ENCODE peak calls at places on chromosomes 12 and 14, in five cellular contexts. One of them, this sample, is unnamed.
A peak's percentile ranks its signal among the peaks of the same experiment; 100 is the strongest.

GRCh38 chr14:106547735-106548550 is 1021.6 kb downstream of the TMEM121 start:
- DNase-seq in fibroblast of the aortic adventitia: no peak
- DNase-seq in heart left ventricle: no peak
- DNase-seq in AG09309: no peak
- DNase-seq in lung: no peak
- DNase-seq in this sample: no peak

GRCh38 chr12:58491296-58491695 is 429.0 kb downstream of the LRIG3 start:
- DNase-seq in fibroblast of the aortic adventitia: peak; percentile 53
- DNase-seq in heart left ventricle: no peak
- DNase-seq in AG09309: no peak
- DNase-seq in lung: no peak
- DNase-seq in this sample: peak; percentile 30

GRCh38 chr14:77059276-77059934 is 30.9 kb upstream of the IRF2BPL start:
- DNase-seq in fibroblast of the aortic adventitia: peak; percentile 87
- DNase-seq in heart left ventricle: peak; percentile 38
- DNase-seq in AG09309: peak; percentile 77
- DNase-seq in lung: no peak
- DNase-seq in this sample: peak; percentile 67

GRCh38 chr12:92759634-92760268 is 57.0 kb downstream of the PLEKHG7 start:
- DNase-seq in fibroblast of the aortic adventitia: peak; percentile 93
- DNase-seq in heart left ventricle: no peak
- DNase-seq in AG09309: peak; percentile 79
- DNase-seq in lung: no peak
- DNase-seq in this sample: peak; percentile 79

GRCh38 chr12:3905664-3906063 is 32.5 kb upstream of the PARP11 start:
- DNase-seq in fibroblast of the aortic adventitia: no peak
- DNase-seq in heart left ventricle: no peak
- DNase-seq in AG09309: no peak
- DNase-seq in lung: no peak
- DNase-seq in this sample: no peak

GRCh38 chr14:20429801-20430669 is 5.9 kb downstream of the KLHL33 start:
- DNase-seq in fibroblast of the aortic adventitia: no peak
- DNase-seq in heart left ventricle: peak; percentile 18
- DNase-seq in AG09309: no peak
- DNase-seq in lung: peak; percentile 54
- DNase-seq in this sample: no peak

GRCh38 chr14:58772061-58772604 is 134.4 kb downstream of the DACT1 start:
- DNase-seq in fibroblast of the aortic adventitia: no peak
- DNase-seq in heart left ventricle: no peak
- DNase-seq in AG09309: no peak
- DNase-seq in lung: no peak
- DNase-seq in this sample: no peak

GRCh38 chr14:23056257-23056955 is 914 bp downstream of the CDH24 start:
- DNase-seq in fibroblast of the aortic adventitia: peak; percentile 51
- DNase-seq in heart left ventricle: no peak
- DNase-seq in AG09309: no peak
- DNase-seq in lung: peak; percentile 60
- DNase-seq in this sample: no peak

GRCh38 chr12:93664573-93665138 is 12.5 kb upstream of the CRADD start:
- DNase-seq in fibroblast of the aortic adventitia: peak; percentile 27
- DNase-seq in heart left ventricle: no peak
- DNase-seq in AG09309: no peak
- DNase-seq in lung: no peak
- DNase-seq in this sample: no peak

GRCh38 chr14:22071001-22071400 is 397.4 kb upstream of the OR4E1 start:
- DNase-seq in fibroblast of the aortic adventitia: no peak
- DNase-seq in heart left ventricle: no peak
- DNase-seq in AG09309: no peak
- DNase-seq in lung: no peak
- DNase-seq in this sample: no peak

GRCh38 chr14:23124337-23124954 is 5.4 kb upstream of the CEBPE start:
- DNase-seq in fibroblast of the aortic adventitia: no peak
- DNase-seq in heart left ventricle: no peak
- DNase-seq in AG09309: no peak
- DNase-seq in lung: no peak
- DNase-seq in this sample: no peak

GRCh38 chr12:104182144-104182543 is 33.4 kb upstream of the TXNRD1 start:
- DNase-seq in fibroblast of the aortic adventitia: peak; percentile 99
- DNase-seq in heart left ventricle: peak; percentile 22
- DNase-seq in AG09309: peak; percentile 89
- DNase-seq in lung: peak; percentile 57
- DNase-seq in this sample: no peak

GRCh38 chr12:110577717-110578521 is 5.2 kb downstream of the PPTC7 start:
- DNase-seq in fibroblast of the aortic adventitia: peak; percentile 89
- DNase-seq in heart left ventricle: no peak
- DNase-seq in AG09309: peak; percentile 61
- DNase-seq in lung: no peak
- DNase-seq in this sample: no peak

GRCh38 chr12:56900583-56900982 is 33.6 kb downstream of the SDR9C7 start:
- DNase-seq in fibroblast of the aortic adventitia: peak; percentile 17
- DNase-seq in heart left ventricle: no peak
- DNase-seq in AG09309: no peak
- DNase-seq in lung: no peak
- DNase-seq in this sample: no peak

GRCh38 chr12:101670007-101670671 is 27.3 kb upstream of the CHPT1 start:
- DNase-seq in fibroblast of the aortic adventitia: peak; percentile 52
- DNase-seq in heart left ventricle: no peak
- DNase-seq in AG09309: peak; percentile 29
- DNase-seq in lung: peak; percentile 35
- DNase-seq in this sample: peak; percentile 12

GRCh38 chr14:87896393-87897380 is 96.3 kb downstream of the GALC start:
- DNase-seq in fibroblast of the aortic adventitia: peak; percentile 80
- DNase-seq in heart left ventricle: no peak
- DNase-seq in AG09309: no peak
- DNase-seq in lung: no peak
- DNase-seq in this sample: peak; percentile 9

GRCh38 chr14:21825147-21825743 is 151.6 kb upstream of the OR4E1 start:
- DNase-seq in fibroblast of the aortic adventitia: no peak
- DNase-seq in heart left ventricle: no peak
- DNase-seq in AG09309: no peak
- DNase-seq in lung: no peak
- DNase-seq in this sample: no peak

GRCh38 chr14:96863986-96864330 is 66.8 kb downstream of the VRK1 start:
- DNase-seq in fibroblast of the aortic adventitia: no peak
- DNase-seq in heart left ventricle: no peak
- DNase-seq in AG09309: no peak
- DNase-seq in lung: no peak
- DNase-seq in this sample: no peak

GRCh38 chr14:102279688-102280348 is 25.1 kb downstream of the MOK start:
- DNase-seq in fibroblast of the aortic adventitia: peak; percentile 99
- DNase-seq in heart left ventricle: no peak
- DNase-seq in AG09309: peak; percentile 100
- DNase-seq in lung: peak; percentile 35
- DNase-seq in this sample: peak; percentile 81

GRCh38 chr12:46372131-46372851 is at the start of gene SLC38A2:
- DNase-seq in fibroblast of the aortic adventitia: peak; percentile 92
- DNase-seq in heart left ventricle: peak; percentile 98
- DNase-seq in AG09309: peak; percentile 70
- DNase-seq in lung: peak; percentile 97
- DNase-seq in this sample: no peak

GRCh38 chr12:27048822-27049752 is 26.7 kb downstream of the MED21 start:
- DNase-seq in fibroblast of the aortic adventitia: peak; percentile 77
- DNase-seq in heart left ventricle: no peak
- DNase-seq in AG09309: no peak
- DNase-seq in lung: no peak
- DNase-seq in this sample: peak; percentile 91

GRCh38 chr12:2596441-2596840 is 198.3 kb upstream of the FKBP4 start:
- DNase-seq in fibroblast of the aortic adventitia: no peak
- DNase-seq in heart left ventricle: no peak
- DNase-seq in AG09309: no peak
- DNase-seq in lung: no peak
- DNase-seq in this sample: no peak

GRCh38 chr14:35337074-35337556 is 44.9 kb downstream of the PSMA6 start:
- DNase-seq in fibroblast of the aortic adventitia: no peak
- DNase-seq in heart left ventricle: no peak
- DNase-seq in AG09309: no peak
- DNase-seq in lung: no peak
- DNase-seq in this sample: no peak

GRCh38 chr14:103628684-103629502 is at the start of gene KLC1:
- DNase-seq in fibroblast of the aortic adventitia: peak; percentile 57
- DNase-seq in heart left ventricle: peak; percentile 91
- DNase-seq in AG09309: no peak
- DNase-seq in lung: peak; percentile 83
- DNase-seq in this sample: no peak
- TF ChIP-seq CTCF in fibroblast of the aortic adventitia: no peak
- TF ChIP-seq CTCF in heart left ventricle: no peak
- TF ChIP-seq CTCF in AG09309: no peak
- TF ChIP-seq CTCF in lung: no peak
- TF ChIP-seq CTCF in this sample: no peak

GRCh38 chr12:124684496-124684895 is 117.1 kb upstream of the NCOR2 start:
- DNase-seq in fibroblast of the aortic adventitia: no peak
- DNase-seq in heart left ventricle: no peak
- DNase-seq in AG09309: no peak
- DNase-seq in lung: no peak
- DNase-seq in this sample: no peak
- H3K4me3 ChIP-seq in fibroblast of the aortic adventitia: peak overlapping the region; percentile 57
- H3K4me3 ChIP-seq in heart left ventricle: no peak overlapping the region
- H3K4me3 ChIP-seq in AG09309: peak overlapping the region; percentile 29
- H3K4me3 ChIP-seq in lung: no peak overlapping the region
- H3K4me3 ChIP-seq in this sample: no peak overlapping the region

GRCh38 chr12:7638764-7639570 is 26.7 kb downstream of the APOBEC1 start:
- DNase-seq in fibroblast of the aortic adventitia: peak; percentile 88
- DNase-seq in heart left ventricle: peak; percentile 74
- DNase-seq in AG09309: peak; percentile 42
- DNase-seq in lung: peak; percentile 84
- DNase-seq in this sample: peak; percentile 21
- TF ChIP-seq CTCF in fibroblast of the aortic adventitia: peak; percentile 75
- TF ChIP-seq CTCF in heart left ventricle: peak; percentile 88
- TF ChIP-seq CTCF in AG09309: peak; percentile 72
- TF ChIP-seq CTCF in lung: peak; percentile 95
- TF ChIP-seq CTCF in this sample: peak; percentile 74

GRCh38 chr14:75361751-75362433 is 65.9 kb upstream of the JDP2 start:
- DNase-seq in fibroblast of the aortic adventitia: no peak
- DNase-seq in heart left ventricle: no peak
- DNase-seq in AG09309: no peak
- DNase-seq in lung: no peak
- DNase-seq in this sample: no peak

GRCh38 chr14:75363156-75363555 is 64.7 kb upstream of the JDP2 start:
- DNase-seq in fibroblast of the aortic adventitia: no peak
- DNase-seq in heart left ventricle: no peak
- DNase-seq in AG09309: no peak
- DNase-seq in lung: no peak
- DNase-seq in this sample: no peak

GRCh38 chr14:75369506-75369905 is 58.3 kb upstream of the JDP2 start:
- DNase-seq in fibroblast of the aortic adventitia: no peak
- DNase-seq in heart left ventricle: peak; percentile 18
- DNase-seq in AG09309: no peak
- DNase-seq in lung: no peak
- DNase-seq in this sample: no peak

GRCh38 chr14:75359098-75359497 is 68.7 kb upstream of the JDP2 start:
- DNase-seq in fibroblast of the aortic adventitia: no peak
- DNase-seq in heart left ventricle: no peak
- DNase-seq in AG09309: no peak
- DNase-seq in lung: no peak
- DNase-seq in this sample: no peak

GRCh38 chr14:75363570-75364227 is 64.1 kb upstream of the JDP2 start:
- DNase-seq in fibroblast of the aortic adventitia: peak; percentile 15
- DNase-seq in heart left ventricle: no peak
- DNase-seq in AG09309: no peak
- DNase-seq in lung: no peak
- DNase-seq in this sample: no peak
- H3K4me3 ChIP-seq in fibroblast of the aortic adventitia: no peak overlapping the region
- H3K4me3 ChIP-seq in heart left ventricle: no peak overlapping the region
- H3K4me3 ChIP-seq in AG09309: no peak overlapping the region
- H3K4me3 ChIP-seq in lung: no peak overlapping the region
- H3K4me3 ChIP-seq in this sample: no peak overlapping the region

GRCh38 chr12:48954781-48955501 is 2.3 kb downstream of the ARF3 start:
- DNase-seq in fibroblast of the aortic adventitia: no peak
- DNase-seq in heart left ventricle: no peak
- DNase-seq in AG09309: no peak
- DNase-seq in lung: no peak
- DNase-seq in this sample: no peak

GRCh38 chr12:48958049-48958388 is 732 bp upstream of the ARF3 start:
- DNase-seq in fibroblast of the aortic adventitia: no peak
- DNase-seq in heart left ventricle: no peak
- DNase-seq in AG09309: no peak
- DNase-seq in lung: no peak
- DNase-seq in this sample: no peak

GRCh38 chr12:48957141-48958048 is at the start of gene ARF3:
- DNase-seq in fibroblast of the aortic adventitia: peak; percentile 85
- DNase-seq in heart left ventricle: peak; percentile 95
- DNase-seq in AG09309: peak; percentile 69
- DNase-seq in lung: peak; percentile 96
- DNase-seq in this sample: peak; percentile 74

GRCh38 chr12:48954061-48954460 is 3.2 kb downstream of the ARF3 start:
- DNase-seq in fibroblast of the aortic adventitia: no peak
- DNase-seq in heart left ventricle: no peak
- DNase-seq in AG09309: no peak
- DNase-seq in lung: no peak
- DNase-seq in this sample: no peak

GRCh38 chr12:48956279-48957140 is 777 bp downstream of the ARF3 start:
- DNase-seq in fibroblast of the aortic adventitia: peak; percentile 96
- DNase-seq in heart left ventricle: peak; percentile 89
- DNase-seq in AG09309: peak; percentile 84
- DNase-seq in lung: peak; percentile 89
- DNase-seq in this sample: peak; percentile 84
- TF ChIP-seq CTCF in fibroblast of the aortic adventitia: no peak
- TF ChIP-seq CTCF in heart left ventricle: no peak
- TF ChIP-seq CTCF in AG09309: no peak
- TF ChIP-seq CTCF in lung: no peak
- TF ChIP-seq CTCF in this sample: peak; percentile 16

GRCh38 chr12:5430639-5431603 is 987 bp upstream of the NTF3 start:
- DNase-seq in fibroblast of the aortic adventitia: no peak
- DNase-seq in heart left ventricle: no peak
- DNase-seq in AG09309: no peak
- DNase-seq in lung: no peak
- DNase-seq in this sample: no peak

GRCh38 chr12:5433840-5434646 is 2.1 kb downstream of the NTF3 start:
- DNase-seq in fibroblast of the aortic adventitia: no peak
- DNase-seq in heart left ventricle: no peak
- DNase-seq in AG09309: no peak
- DNase-seq in lung: no peak
- DNase-seq in this sample: no peak

GRCh38 chr12:5429741-5430557 is 2.0 kb upstream of the NTF3 start:
- DNase-seq in fibroblast of the aortic adventitia: no peak
- DNase-seq in heart left ventricle: no peak
- DNase-seq in AG09309: no peak
- DNase-seq in lung: no peak
- DNase-seq in this sample: no peak

GRCh38 chr12:5433081-5433839 is 1.4 kb downstream of the NTF3 start:
- DNase-seq in fibroblast of the aortic adventitia: no peak
- DNase-seq in heart left ventricle: no peak
- DNase-seq in AG09309: no peak
- DNase-seq in lung: no peak
- DNase-seq in this sample: no peak

GRCh38 chr12:5432011-5432400 is at the start of gene NTF3:
- DNase-seq in fibroblast of the aortic adventitia: peak; percentile 17
- DNase-seq in heart left ventricle: no peak
- DNase-seq in AG09309: no peak
- DNase-seq in lung: no peak
- DNase-seq in this sample: no peak
- H3K4me3 ChIP-seq in fibroblast of the aortic adventitia: peak within 1 kb of the TSS; percentile 45
- H3K4me3 ChIP-seq in heart left ventricle: peak within 1 kb of the TSS; percentile 45
- H3K4me3 ChIP-seq in AG09309: peak within 1 kb of the TSS; percentile 87
- H3K4me3 ChIP-seq in lung: peak within 1 kb of the TSS; percentile 24
- H3K4me3 ChIP-seq in this sample: no peak within 1 kb of the TSS

This sample was measured in retinal pigment epithelial cell.